ENCODE peak calls at places on chromosomes 2 and 18, in eight cellular contexts. One of them, this sample, is unnamed.
A peak's percentile ranks its signal among the peaks of the same experiment; 100 is the strongest.

GRCh38 chr2:216298719-216299118 is 73.6 kb downstream of the MARCHF4 start:
- DNase-seq in HTR-8/SVneo: peak; percentile 74
- DNase-seq in NCI-H2107: no peak
- DNase-seq in left ventricle myocardium inferior: no peak
- DNase-seq in NCI-H1417: no peak
- DNase-seq in HEK293T: no peak
- DNase-seq in WERI-Rb-1: no peak
- DNase-seq in HFF-Myc: peak; percentile 32
- DNase-seq in this sample: peak; percentile 90

GRCh38 chr2:149019768-149020167 is 18.7 kb upstream of the LYPD6B start:
- DNase-seq in HTR-8/SVneo: no peak
- DNase-seq in NCI-H2107: no peak
- DNase-seq in left ventricle myocardium inferior: no peak
- DNase-seq in NCI-H1417: no peak
- DNase-seq in HEK293T: no peak
- DNase-seq in WERI-Rb-1: no peak
- DNase-seq in HFF-Myc: no peak
- DNase-seq in this sample: no peak

GRCh38 chr2:19247186-19247585 is 111.2 kb downstream of the OSR1 start:
- DNase-seq in HTR-8/SVneo: no peak
- DNase-seq in NCI-H2107: no peak
- DNase-seq in left ventricle myocardium inferior: no peak
- DNase-seq in NCI-H1417: no peak
- DNase-seq in HEK293T: no peak
- DNase-seq in WERI-Rb-1: no peak
- DNase-seq in HFF-Myc: no peak
- DNase-seq in this sample: no peak

GRCh38 chr2:11745613-11746375 is 638 bp upstream of the LPIN1 start:
- DNase-seq in HTR-8/SVneo: no peak
- DNase-seq in NCI-H2107: no peak
- DNase-seq in left ventricle myocardium inferior: no peak
- DNase-seq in NCI-H1417: no peak
- DNase-seq in HEK293T: no peak
- DNase-seq in WERI-Rb-1: no peak
- DNase-seq in HFF-Myc: no peak
- DNase-seq in this sample: no peak

GRCh38 chr2:43210467-43211303 is 15.7 kb downstream of the ZFP36L2 start:
- DNase-seq in HTR-8/SVneo: no peak
- DNase-seq in NCI-H2107: peak; percentile 29
- DNase-seq in left ventricle myocardium inferior: peak; percentile 61
- DNase-seq in NCI-H1417: peak; percentile 19
- DNase-seq in HEK293T: no peak
- DNase-seq in WERI-Rb-1: no peak
- DNase-seq in HFF-Myc: no peak
- DNase-seq in this sample: peak; percentile 45

GRCh38 chr2:189249171-189249570 is 69.6 kb upstream of the COL5A2 start:
- DNase-seq in HTR-8/SVneo: no peak
- DNase-seq in NCI-H2107: no peak
- DNase-seq in left ventricle myocardium inferior: no peak
- DNase-seq in NCI-H1417: no peak
- DNase-seq in HEK293T: no peak
- DNase-seq in WERI-Rb-1: no peak
- DNase-seq in HFF-Myc: no peak
- DNase-seq in this sample: peak; percentile 80

GRCh38 chr2:212176151-212176550 is 362.5 kb downstream of the ERBB4 start:
- DNase-seq in HTR-8/SVneo: no peak
- DNase-seq in NCI-H2107: no peak
- DNase-seq in left ventricle myocardium inferior: no peak
- DNase-seq in NCI-H1417: no peak
- DNase-seq in HEK293T: no peak
- DNase-seq in WERI-Rb-1: peak; percentile 6
- DNase-seq in HFF-Myc: no peak
- DNase-seq in this sample: no peak

GRCh38 chr2:177588671-177589070 is 196.1 kb downstream of the AGPS start:
- DNase-seq in HTR-8/SVneo: no peak
- DNase-seq in NCI-H2107: no peak
- DNase-seq in left ventricle myocardium inferior: no peak
- DNase-seq in NCI-H1417: no peak
- DNase-seq in HEK293T: no peak
- DNase-seq in WERI-Rb-1: no peak
- DNase-seq in HFF-Myc: no peak
- DNase-seq in this sample: no peak

GRCh38 chr2:95347681-95348608 is 50.8 kb downstream of the KCNIP3 start:
- DNase-seq in HTR-8/SVneo: no peak
- DNase-seq in NCI-H2107: no peak
- DNase-seq in left ventricle myocardium inferior: no peak
- DNase-seq in NCI-H1417: no peak
- DNase-seq in HEK293T: no peak
- DNase-seq in WERI-Rb-1: no peak
- DNase-seq in HFF-Myc: no peak
- DNase-seq in this sample: no peak

GRCh38 chr18:35050004-35050623 is 8.9 kb downstream of the MAPRE2 start:
- DNase-seq in HTR-8/SVneo: no peak
- DNase-seq in NCI-H2107: no peak
- DNase-seq in left ventricle myocardium inferior: no peak
- DNase-seq in NCI-H1417: no peak
- DNase-seq in HEK293T: no peak
- DNase-seq in WERI-Rb-1: no peak
- DNase-seq in HFF-Myc: no peak
- DNase-seq in this sample: peak; percentile 6

GRCh38 chr2:96806468-96807126 is 9.5 kb upstream of the CNNM3 start:
- DNase-seq in HTR-8/SVneo: no peak
- DNase-seq in NCI-H2107: no peak
- DNase-seq in left ventricle myocardium inferior: no peak
- DNase-seq in NCI-H1417: no peak
- DNase-seq in HEK293T: no peak
- DNase-seq in WERI-Rb-1: no peak
- DNase-seq in HFF-Myc: no peak
- DNase-seq in this sample: no peak

GRCh38 chr2:172109670-172110421 is 7.1 kb upstream of the DLX2 start:
- DNase-seq in HTR-8/SVneo: no peak
- DNase-seq in NCI-H2107: no peak
- DNase-seq in left ventricle myocardium inferior: no peak
- DNase-seq in NCI-H1417: no peak
- DNase-seq in HEK293T: no peak
- DNase-seq in WERI-Rb-1: no peak
- DNase-seq in HFF-Myc: no peak
- DNase-seq in this sample: no peak